ENCODE peak calls at places on chromosome 20, in four cellular contexts. Y is C1 segment of cervical spinal cord, O is A549, Q is neural crest cell. W is an unnamed sample.

GRCh38 chr20:9408422-9409300 is 105.7 kb upstream of the LAMP5 start:
- DNase-seq in O (no peak), Q (no peak), Y (no peak), W (no peak)

GRCh38 chr20:19451591-19452295 is 239.3 kb downstream of the SLC24A3 start:
- DNase-seq in Q (no peak), Y (no peak), O (no peak), W (no peak)

GRCh38 chr20:49399329-49399728 is 83.1 kb downstream of the KCNB1 start:
- DNase-seq in Q (no peak), Y (no peak), O (no peak), W (no peak)

GRCh38 chr20:8940311-8940710 is 128.6 kb upstream of the PLCB4 start:
- DNase-seq in Y (no peak), Q (no peak), O (no peak), W (no peak)

GRCh38 chr20:25018425-25018824 is 25.9 kb upstream of the APMAP start:
- DNase-seq in Q (no peak), Y (no peak), O (no peak), W (no peak)

GRCh38 chr20:53157443-53158408 is 185.6 kb downstream of the TSHZ2 start:
- DNase-seq in Y (no peak), Q (peak; percentile 42), O (peak; percentile 77), W (peak; percentile 46)

GRCh38 chr20:38685853-38686473 is 38.3 kb upstream of the SLC32A1 start:
- DNase-seq in O (peak; percentile 10), Q (peak; percentile 70), Y (no peak), W (peak; percentile 61)

GRCh38 chr20:25364879-25365699 is 25.5 kb downstream of the ABHD12 start:
- DNase-seq in O (no peak), Y (no peak), Q (no peak), W (no peak)

GRCh38 chr20:49545572-49545971 is 22.4 kb downstream of the PTGIS start:
- DNase-seq in Q (no peak), O (peak; percentile 62), Y (no peak), W (no peak)

GRCh38 chr20:50636601-50637539 is 54.5 kb downstream of the RIPOR3 start:
- DNase-seq in O (no peak), Y (no peak), Q (no peak), W (no peak)

GRCh38 chr20:23335521-23335920 is 15.1 kb upstream of the NXT1 start:
- DNase-seq in O (no peak), Y (no peak), Q (no peak), W (no peak)

GRCh38 chr20:61185181-61185580 is 66.9 kb upstream of the CDH4 start:
- DNase-seq in Y (no peak), Q (no peak), O (no peak), W (no peak)

GRCh38 chr20:1897965-1898464 is 2.8 kb downstream of the SIRPA start:
- DNase-seq in O (no peak), Y (no peak), Q (no peak), W (peak; percentile 45)

GRCh38 chr20:46767127-46767761 is 57.8 kb downstream of the SLC2A10 start:
- DNase-seq in Q (peak; percentile 16), Y (no peak), O (peak; percentile 61), W (no peak)

GRCh38 chr20:53412600-53413187 is 180.9 kb downstream of the ZNF217 start:
- DNase-seq in O (no peak), Y (no peak), Q (no peak), W (no peak)

GRCh38 chr20:51326241-51326819 is 216.2 kb downstream of the NFATC2 start:
- DNase-seq in O (peak; percentile 73), Y (no peak), Q (peak; percentile 59), W (peak; percentile 62)

GRCh38 chr20:49775229-49775693 is 37.4 kb upstream of the SLC9A8 start:
- DNase-seq in Y (no peak), O (peak; percentile 90), Q (peak; percentile 30), W (peak; percentile 56)

GRCh38 chr20:61959301-61959700 is 106.4 kb downstream of the TAF4 start:
- DNase-seq in Y (no peak), Q (no peak), O (peak; percentile 39), W (peak; percentile 10)

GRCh38 chr20:53736757-53737403 is 143.2 kb upstream of the ZNF217 start:
- DNase-seq in Q (no peak), O (no peak), Y (no peak), W (no peak)

GRCh38 chr20:5535211-5535756 is 214.9 kb upstream of the SHLD1 start:
- DNase-seq in O (peak; percentile 60), Q (no peak), Y (no peak), W (no peak)

GRCh38 chr20:23920936-23921335 is 41.4 kb upstream of the CST5 start:
- DNase-seq in O (no peak), Q (no peak), Y (no peak), W (no peak)

GRCh38 chr20:32544893-32545840 is 40.0 kb downstream of the NOL4L start:
- DNase-seq in O (no peak), Y (no peak), Q (no peak), W (no peak)

GRCh38 chr20:37406010-37406998 is 60.4 kb downstream of the SRC start:
- DNase-seq in O (peak; percentile 66), Y (no peak), Q (peak; percentile 46), W (peak; percentile 63)

GRCh38 chr20:16945619-16946018 is 197.5 kb downstream of the OTOR start:
- DNase-seq in O (no peak), Q (no peak), Y (no peak), W (no peak)

GRCh38 chr20:3707508-3707899 is 4.9 kb downstream of the SIGLEC1 start:
- DNase-seq in Q (no peak), O (no peak), Y (no peak), W (no peak)

GRCh38 chr20:59807909-59808728 is 125.3 kb downstream of the SYCP2 start:
- DNase-seq in Y (no peak), O (no peak), Q (no peak), W (no peak)

GRCh38 chr20:17023811-17024210 is 203.0 kb upstream of the PCSK2 start:
- DNase-seq in O (no peak), Y (no peak), Q (no peak), W (no peak)

GRCh38 chr20:38878798-38879197 is 47.4 kb upstream of the FAM83D start:
- DNase-seq in Y (no peak), O (no peak), Q (peak; percentile 49), W (no peak)

GRCh38 chr20:43558412-43559146 is at the start of gene SGK2:
- DNase-seq in O (peak; percentile 87), Y (no peak), Q (no peak), W (peak; percentile 31)

GRCh38 chr20:31841928-31842327 is 3.5 kb downstream of the FOXS1 start:
- DNase-seq in O (peak; percentile 79), Y (no peak), Q (no peak), W (no peak)

W was measured in Right ventricle myocardium superior.